ENCODE peak calls at places on chromosomes 2 and 18, in five cellular contexts. P is A549, Q is GM12878, A is H1, D is adrenal gland. L is an unnamed sample.

GRCh38 chr2:27690052-27690451 is 26.4 kb downstream of the SLC4A1AP start:
- DNase-seq in P (no peak), D (no peak), Q (no peak), A (no peak), L (no peak)

GRCh38 chr2:196453613-196454047 is 185.9 kb upstream of the CCDC150 start:
- DNase-seq in A (no peak), D (peak; percentile 48), P (peak; percentile 59), Q (peak; percentile 72), L (peak; percentile 11)

GRCh38 chr18:59268722-59269562 is 4.3 kb downstream of the RAX start:
- DNase-seq in Q (no peak), P (peak; percentile 58), A (peak; percentile 89), D (no peak), L (no peak)

GRCh38 chr18:75107196-75107930 is 101.6 kb downstream of the PTGR3 start:
- DNase-seq in D (no peak), P (no peak), Q (no peak), A (peak; percentile 20), L (no peak)

GRCh38 chr18:40824291-40824690 is 1130.7 kb upstream of the PIK3C3 start:
- DNase-seq in A (no peak), P (no peak), Q (no peak), D (no peak), L (no peak)

GRCh38 chr2:24831736-24832421 is 38.7 kb downstream of the CENPO start:
- DNase-seq in A (no peak), D (no peak), P (no peak), Q (no peak), L (no peak)

GRCh38 chr2:170737821-170738220 is 22.7 kb downstream of the SP5 start:
- DNase-seq in D (no peak), Q (no peak), A (no peak), P (no peak), L (no peak)

GRCh38 chr2:53275743-53276142 is 491.9 kb upstream of the CHAC2 start:
- DNase-seq in D (no peak), Q (no peak), A (no peak), P (no peak), L (no peak)

GRCh38 chr2:58006256-58006951 is 40.2 kb upstream of the VRK2 start:
- DNase-seq in Q (no peak), P (no peak), D (no peak), A (no peak), L (no peak)

GRCh38 chr2:62806231-62806630 is 100.7 kb downstream of the EHBP1 start:
- DNase-seq in D (no peak), A (no peak), P (no peak), Q (no peak), L (no peak)

GRCh38 chr2:24231461-24231881 is 56.6 kb downstream of the FAM228A start:
- DNase-seq in A (no peak), P (no peak), Q (no peak), D (no peak), L (no peak)

GRCh38 chr18:11947214-11948119 is 33.8 kb upstream of the IMPA2 start:
- DNase-seq in P (peak; percentile 98), A (peak; percentile 83), Q (peak; percentile 69), D (peak; percentile 93), L (peak; percentile 81)
- TF ChIP-seq POLR2A in P (no peak), A (no peak), Q (peak; percentile 68), D (peak; percentile 47), L (no peak)

GRCh38 chr2:69567157-69567908 is 76.2 kb downstream of the AAK1 start:
- DNase-seq in P (peak; percentile 54), A (no peak), Q (no peak), D (no peak), L (peak; percentile 25)
- TF ChIP-seq POLR2A in P (no peak), A (no peak), Q (no peak), D (no peak), L (no peak)

GRCh38 chr2:19504400-19505198 is 146.2 kb upstream of the OSR1 start:
- DNase-seq in Q (no peak), A (no peak), P (peak; percentile 81), D (no peak), L (no peak)
- TF ChIP-seq POLR2A in Q (no peak), A (no peak), P (no peak), D (no peak), L (no peak)

DNA sequence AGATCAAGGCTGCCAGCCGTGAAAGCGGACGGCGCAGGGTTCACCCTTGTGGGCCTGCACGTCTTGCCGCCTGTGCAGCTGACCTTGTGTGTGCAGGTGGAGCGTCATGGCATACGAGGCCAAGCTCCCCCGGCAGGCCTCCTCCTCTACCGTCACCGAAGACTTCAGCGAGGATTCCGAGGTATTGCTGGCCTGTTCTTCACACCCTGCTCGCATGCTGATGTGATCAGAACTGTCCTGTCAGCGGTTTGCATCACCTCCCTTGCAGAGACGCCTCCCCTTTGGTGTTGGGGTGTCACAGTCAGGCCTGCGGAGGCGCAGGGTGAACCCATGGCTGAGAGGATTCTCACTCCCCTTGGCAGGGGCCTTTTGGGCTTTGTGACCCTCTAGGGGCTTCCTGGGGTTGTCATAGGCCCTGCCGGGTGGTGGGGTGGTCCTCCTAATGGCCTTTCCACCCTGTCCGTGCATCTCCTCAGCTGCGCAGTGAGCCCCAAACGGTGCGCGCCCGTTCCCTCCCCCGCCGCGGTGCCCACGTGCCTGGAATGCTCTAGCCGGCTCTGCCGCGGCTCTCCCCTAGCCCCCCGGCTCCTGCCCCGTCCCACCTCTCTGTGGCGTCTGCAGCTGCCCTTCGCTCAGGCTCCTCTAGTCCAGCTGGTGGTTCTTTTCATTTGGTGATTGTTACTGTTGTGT is 92.5 kb downstream of the DGKD start:
- DNase-seq in A (no peak), P (no peak), D (no peak), Q (no peak), L (no peak)
- TF ChIP-seq POLR2A in A (no peak), P (no peak), D (no peak), Q (no peak), L (no peak)

GRCh38 chr18:22434973-22435608 is 17.4 kb upstream of the CTAGE1 start:
- DNase-seq in A (no peak), P (peak; percentile 34), Q (no peak), D (no peak), L (no peak)

GRCh38 chr18:22433960-22434359 is 16.2 kb upstream of the CTAGE1 start:
- DNase-seq in D (no peak), A (no peak), P (no peak), Q (no peak), L (no peak)

GRCh38 chr18:22429564-22429963 is 11.8 kb upstream of the CTAGE1 start:
- DNase-seq in P (no peak), D (no peak), Q (no peak), A (no peak), L (no peak)

GRCh38 chr18:22428672-22429071 is 11.0 kb upstream of the CTAGE1 start:
- DNase-seq in A (no peak), D (no peak), P (peak; percentile 12), Q (no peak), L (no peak)

DNA sequence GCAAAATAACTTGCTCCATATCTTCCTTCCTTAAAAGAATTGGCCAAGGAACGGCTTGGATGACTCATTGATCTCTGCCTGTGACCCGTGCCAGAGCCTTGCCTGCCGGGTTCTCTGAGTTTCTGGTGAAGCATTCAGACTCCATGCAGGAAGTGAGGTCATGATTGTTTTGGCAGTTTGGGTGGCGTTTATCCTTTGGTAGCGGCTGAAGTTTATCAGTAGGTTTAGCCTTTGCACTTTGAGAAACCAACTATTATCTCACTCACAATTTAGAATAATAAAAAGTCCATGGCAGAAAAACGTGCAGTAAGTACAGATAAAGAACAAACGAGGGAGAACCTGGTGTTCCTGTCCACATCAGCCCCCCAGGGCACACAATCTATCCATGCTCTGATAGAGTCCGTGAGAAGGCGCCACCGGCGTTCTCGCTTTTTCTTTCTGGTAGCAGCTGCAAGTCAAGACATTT is 15.0 kb upstream of the CTAGE1 start:
- DNase-seq in Q (no peak), D (peak; percentile 83), P (peak; percentile 70), A (no peak), L (peak; percentile 68)
- TF ChIP-seq POLR2A in Q (no peak), D (no peak), P (no peak), A (no peak), L (no peak)